ENCODE peak calls at places on chromosomes 6 and 20, in nine cellular contexts. Q is heart left ventricle, V is endothelial cell, U is mammary epithelial cell, N is thoracic aorta, F is prostate gland, R is HL-60, C is cardiac muscle cell, S is nephron progenitor cell. M is an unnamed sample.

GRCh38 chr6:135604035-135604865 is 106.7 kb upstream of the AHI1 start:
- DNase-seq in U (no peak), C (no peak), S (no peak), R (no peak), Q (no peak), V (no peak), N (no peak), F (no peak), M (no peak)

GRCh38 chr6:149233056-149233715 is 84.3 kb upstream of the TAB2 start:
- DNase-seq in F (peak; percentile 41), S (no peak), V (no peak), R (no peak), C (peak; percentile 76), Q (no peak), U (peak; percentile 94), N (no peak), M (no peak)

GRCh38 chr20:48329676-48330644 is 497.8 kb downstream of the PREX1 start:
- DNase-seq in Q (no peak), R (no peak), S (peak; percentile 53), V (peak; percentile 64), N (no peak), U (peak; percentile 14), F (no peak), C (peak; percentile 26), M (no peak)

GRCh38 chr20:53028337-53029007 is 56.3 kb downstream of the TSHZ2 start:
- DNase-seq in C (no peak), U (peak; percentile 39), Q (no peak), S (no peak), R (no peak), F (no peak), V (no peak), N (no peak), M (no peak)

GRCh38 chr6:16765235-16765634 is 4.0 kb upstream of the ATXN1 start:
- DNase-seq in V (no peak), R (no peak), N (no peak), S (no peak), F (no peak), C (no peak), Q (no peak), U (no peak), M (no peak)

GRCh38 chr20:54133434-54134427 is 40.1 kb downstream of the CYP24A1 start:
- DNase-seq in R (no peak), Q (no peak), V (no peak), U (peak; percentile 80), F (peak; percentile 32), C (peak; percentile 29), S (no peak), N (no peak), M (peak; percentile 60)

GRCh38 chr6:11023032-11023431 is 21.1 kb downstream of the ELOVL2 start:
- DNase-seq in R (no peak), F (no peak), N (no peak), Q (no peak), V (no peak), U (no peak), C (peak; percentile 80), S (no peak), M (no peak)

GRCh38 chr6:118712955-118713354 is 61.6 kb upstream of the CEP85L start:
- DNase-seq in V (no peak), Q (no peak), N (no peak), F (no peak), U (peak; percentile 79), C (peak; percentile 53), R (no peak), S (no peak), M (no peak)

GRCh38 chr20:3258429-3258828 is 19.4 kb upstream of the SLC4A11 start:
- DNase-seq in U (no peak), R (no peak), Q (no peak), C (no peak), F (no peak), N (no peak), S (no peak), V (no peak), M (no peak)

GRCh38 chr20:43325926-43326325 is 131.8 kb upstream of the SRSF6 start:
- DNase-seq in Q (no peak), F (no peak), U (no peak), N (no peak), S (no peak), R (no peak), C (no peak), V (no peak), M (no peak)

GRCh38 chr6:142132625-142133024 is at the start of gene GJE1:
- DNase-seq in S (no peak), U (no peak), R (no peak), F (no peak), C (no peak), V (no peak), N (no peak), Q (no peak), M (no peak)

GRCh38 chr20:47748069-47748468 is 37.2 kb downstream of the SULF2 start:
- DNase-seq in C (no peak), Q (no peak), U (no peak), S (no peak), R (no peak), N (no peak), V (no peak), F (no peak), M (no peak)

GRCh38 chr6:105882071-105882803 is 203.9 kb upstream of the PRDM1 start:
- DNase-seq in U (no peak), F (no peak), C (no peak), R (no peak), V (no peak), Q (no peak), N (no peak), S (no peak), M (no peak)

DNA sequence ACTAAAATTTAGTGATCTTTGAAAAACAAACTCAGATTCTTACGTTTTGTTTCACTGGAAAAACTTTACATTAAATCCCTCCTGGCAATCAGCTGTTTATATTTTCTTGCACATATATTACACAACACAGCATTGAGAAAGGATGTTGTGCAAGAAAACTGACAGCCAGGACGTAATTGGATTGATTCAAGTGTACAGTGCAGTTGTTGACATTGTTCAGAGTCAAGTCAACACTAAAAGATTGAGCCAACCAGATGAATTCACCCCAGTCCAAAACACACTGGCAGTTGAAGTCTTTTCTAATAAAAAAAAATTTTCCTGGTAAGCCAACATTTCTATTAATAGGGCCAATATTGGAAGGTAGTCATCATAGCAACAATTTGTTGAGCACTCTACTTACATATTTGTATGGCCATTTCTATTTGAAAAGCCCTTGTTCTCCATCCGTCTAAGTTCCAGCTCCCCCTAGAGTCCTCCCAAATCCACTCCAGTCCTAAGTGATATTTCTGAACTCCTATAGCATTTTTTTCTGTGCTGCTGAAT is 20.9 kb upstream of the VNN1 start:
- DNase-seq in S (no peak), R (peak; percentile 48), Q (no peak), U (peak; percentile 26), N (no peak), V (no peak), F (no peak), C (peak; percentile 78), M (no peak)
- TF ChIP-seq CTCF in S (no peak), R (no peak), Q (no peak), U (peak; percentile 44), N (no peak), V (no peak), F (no peak), C (peak; percentile 46), M (no peak)

GRCh38 chr6:13486679-13487121 is 700 bp downstream of the GFOD1 start:
- DNase-seq in Q (peak; percentile 70), N (peak; percentile 24), F (peak; percentile 15), S (peak; percentile 57), R (peak; percentile 70), U (peak; percentile 64), V (peak; percentile 51), C (peak; percentile 71), M (peak; percentile 65)

GRCh38 chr6:13490402-13490801 is 3.0 kb upstream of the GFOD1 start:
- DNase-seq in F (no peak), S (no peak), C (no peak), N (no peak), R (no peak), U (no peak), Q (no peak), V (no peak), M (no peak)

GRCh38 chr6:13487122-13488014 is at the start of gene GFOD1:
- DNase-seq in R (peak; percentile 87), U (peak; percentile 85), C (peak; percentile 92), Q (peak; percentile 92), V (peak; percentile 79), F (peak; percentile 83), S (peak; percentile 87), N (peak; percentile 51), M (peak; percentile 90)

GRCh38 chr6:13488015-13488895 is 855 bp upstream of the GFOD1 start:
- DNase-seq in V (peak; percentile 52), C (peak; percentile 72), U (no peak), S (peak; percentile 44), R (no peak), N (no peak), F (peak; percentile 26), Q (peak; percentile 52), M (peak; percentile 59)

GRCh38 chr6:13488896-13489237 is 1.5 kb upstream of the GFOD1 start:
- DNase-seq in S (no peak), U (no peak), Q (peak; percentile 37), F (no peak), R (no peak), C (no peak), N (no peak), V (no peak), M (no peak)
- TF ChIP-seq CTCF in S (no peak), U (no peak), Q (no peak), F (no peak), R (no peak), C (no peak), N (no peak), V (no peak), M (no peak)

GRCh38 chr20:58024241-58024721 is 204.2 kb downstream of the ANKRD60 start:
- DNase-seq in R (no peak), V (no peak), S (no peak), N (no peak), C (no peak), U (no peak), Q (no peak), F (no peak), M (no peak)

GRCh38 chr20:58025233-58025632 is 203.2 kb downstream of the ANKRD60 start:
- DNase-seq in R (no peak), N (no peak), F (no peak), V (no peak), U (no peak), Q (peak; percentile 52), S (no peak), C (no peak), M (no peak)

GRCh38 chr20:58026361-58026760 is 202.1 kb downstream of the ANKRD60 start:
- DNase-seq in C (no peak), N (no peak), V (no peak), R (no peak), Q (no peak), U (no peak), S (no peak), F (no peak), M (no peak)

GRCh38 chr20:58023781-58024180 is 204.7 kb downstream of the ANKRD60 start:
- DNase-seq in S (no peak), R (no peak), C (no peak), V (no peak), U (no peak), N (no peak), Q (no peak), F (no peak), M (no peak)

GRCh38 chr20:58028123-58028522 is 200.3 kb downstream of the ANKRD60 start:
- DNase-seq in S (peak; percentile 55), Q (no peak), V (no peak), U (no peak), F (no peak), N (no peak), R (no peak), C (no peak), M (peak; percentile 38)
- TF ChIP-seq CTCF in S (peak; percentile 42), Q (peak; percentile 16), V (no peak), U (peak; percentile 58), F (peak; percentile 5), N (no peak), R (no peak), C (peak; percentile 16), M (peak; percentile 38)

GRCh38 chr6:40555092-40555491 is 32.1 kb downstream of the LRFN2 start:
- DNase-seq in N (no peak), F (no peak), C (no peak), S (no peak), R (no peak), Q (no peak), V (no peak), U (no peak), M (no peak)
- TF ChIP-seq CTCF in N (no peak), F (no peak), C (no peak), S (no peak), R (no peak), Q (no peak), V (no peak), U (no peak), M (no peak)

M was measured in transverse colon.